ENCODE peak calls at places on chromosomes 1 and 21, in seven cellular contexts. One of them, this sample, is unnamed.

GRCh38 chr1:64934115-64934880 is 32.1 kb downstream of the JAK1 start:
- DNase-seq in ELR: peak
- DNase-seq in A172: peak
- DNase-seq in stimulated activated naive CD4-positive, alpha-beta T cell: no peak
- DNase-seq in OCI-LY7: no peak
- DNase-seq in pancreas: no peak
- DNase-seq in GF-D8: no peak
- DNase-seq in this sample: no peak

GRCh38 chr1:16617101-16617727 is 3.9 kb upstream of the NBPF1 start:
- DNase-seq in OCI-LY7: no peak
- DNase-seq in GF-D8: no peak
- DNase-seq in stimulated activated naive CD4-positive, alpha-beta T cell: no peak
- DNase-seq in A172: no peak
- DNase-seq in ELR: no peak
- DNase-seq in pancreas: peak
- DNase-seq in this sample: no peak

GRCh38 chr1:232074265-232074664 is 447.7 kb downstream of the DISC1 start:
- DNase-seq in GF-D8: no peak
- DNase-seq in ELR: no peak
- DNase-seq in OCI-LY7: no peak
- DNase-seq in pancreas: no peak
- DNase-seq in stimulated activated naive CD4-positive, alpha-beta T cell: no peak
- DNase-seq in A172: no peak
- DNase-seq in this sample: no peak

GRCh38 chr1:193438771-193439170 is 252.4 kb upstream of the B3GALT2 start:
- DNase-seq in GF-D8: no peak
- DNase-seq in OCI-LY7: no peak
- DNase-seq in pancreas: no peak
- DNase-seq in A172: no peak
- DNase-seq in stimulated activated naive CD4-positive, alpha-beta T cell: no peak
- DNase-seq in ELR: no peak
- DNase-seq in this sample: no peak

GRCh38 chr1:246679211-246680177 is 44.7 kb upstream of the SCCPDH start:
- DNase-seq in pancreas: no peak
- DNase-seq in ELR: no peak
- DNase-seq in GF-D8: no peak
- DNase-seq in OCI-LY7: no peak
- DNase-seq in A172: no peak
- DNase-seq in stimulated activated naive CD4-positive, alpha-beta T cell: no peak
- DNase-seq in this sample: no peak

GRCh38 chr1:154689063-154689462 is 81.1 kb upstream of the ADAR start:
- DNase-seq in ELR: no peak
- DNase-seq in stimulated activated naive CD4-positive, alpha-beta T cell: no peak
- DNase-seq in OCI-LY7: no peak
- DNase-seq in pancreas: no peak
- DNase-seq in GF-D8: no peak
- DNase-seq in A172: no peak
- DNase-seq in this sample: no peak

GRCh38 chr1:56438901-56439551 is 140.3 kb downstream of the PLPP3 start:
- DNase-seq in GF-D8: no peak
- DNase-seq in OCI-LY7: no peak
- DNase-seq in A172: no peak
- DNase-seq in pancreas: no peak
- DNase-seq in stimulated activated naive CD4-positive, alpha-beta T cell: no peak
- DNase-seq in ELR: no peak
- DNase-seq in this sample: no peak

GRCh38 chr1:178371236-178371635 is 125.5 kb downstream of the CLEC20A start:
- DNase-seq in ELR: peak
- DNase-seq in stimulated activated naive CD4-positive, alpha-beta T cell: no peak
- DNase-seq in A172: peak
- DNase-seq in pancreas: no peak
- DNase-seq in OCI-LY7: no peak
- DNase-seq in GF-D8: no peak
- DNase-seq in this sample: no peak

GRCh38 chr1:54312874-54313316 is 93.3 kb downstream of the SSBP3 start:
- DNase-seq in stimulated activated naive CD4-positive, alpha-beta T cell: no peak
- DNase-seq in pancreas: no peak
- DNase-seq in A172: peak
- DNase-seq in ELR: peak
- DNase-seq in OCI-LY7: no peak
- DNase-seq in GF-D8: no peak
- DNase-seq in this sample: no peak

GRCh38 chr1:93964777-93965200 is 55.6 kb upstream of the GCLM start:
- DNase-seq in ELR: peak
- DNase-seq in pancreas: no peak
- DNase-seq in GF-D8: no peak
- DNase-seq in stimulated activated naive CD4-positive, alpha-beta T cell: no peak
- DNase-seq in OCI-LY7: no peak
- DNase-seq in A172: peak
- DNase-seq in this sample: no peak

GRCh38 chr1:185603158-185603557 is 131.0 kb upstream of the HMCN1 start:
- DNase-seq in stimulated activated naive CD4-positive, alpha-beta T cell: no peak
- DNase-seq in GF-D8: no peak
- DNase-seq in pancreas: no peak
- DNase-seq in ELR: no peak
- DNase-seq in OCI-LY7: peak
- DNase-seq in A172: no peak
- DNase-seq in this sample: no peak

GRCh38 chr1:155015527-155016230 is 13.1 kb downstream of the ZBTB7B start:
- DNase-seq in ELR: no peak
- DNase-seq in pancreas: no peak
- DNase-seq in A172: no peak
- DNase-seq in OCI-LY7: no peak
- DNase-seq in GF-D8: no peak
- DNase-seq in stimulated activated naive CD4-positive, alpha-beta T cell: peak
- DNase-seq in this sample: no peak

GRCh38 chr1:41713141-41713540 is 205.6 kb downstream of the HIVEP3 start:
- DNase-seq in A172: no peak
- DNase-seq in GF-D8: no peak
- DNase-seq in OCI-LY7: no peak
- DNase-seq in stimulated activated naive CD4-positive, alpha-beta T cell: no peak
- DNase-seq in ELR: no peak
- DNase-seq in pancreas: no peak
- DNase-seq in this sample: no peak

GRCh38 chr1:30749691-30750583 is 7.6 kb downstream of the LAPTM5 start:
- DNase-seq in A172: no peak
- DNase-seq in OCI-LY7: peak
- DNase-seq in pancreas: no peak
- DNase-seq in ELR: no peak
- DNase-seq in GF-D8: no peak
- DNase-seq in stimulated activated naive CD4-positive, alpha-beta T cell: peak
- DNase-seq in this sample: peak

GRCh38 chr21:41325138-41325537 is 8.5 kb downstream of the FAM3B start:
- DNase-seq in A172: no peak
- DNase-seq in ELR: no peak
- DNase-seq in pancreas: no peak
- DNase-seq in GF-D8: no peak
- DNase-seq in stimulated activated naive CD4-positive, alpha-beta T cell: no peak
- DNase-seq in OCI-LY7: no peak
- DNase-seq in this sample: no peak

GRCh38 chr21:17472592-17473271 is 40.1 kb upstream of the CXADR start:
- DNase-seq in OCI-LY7: no peak
- DNase-seq in GF-D8: no peak
- DNase-seq in ELR: no peak
- DNase-seq in pancreas: no peak
- DNase-seq in A172: no peak
- DNase-seq in stimulated activated naive CD4-positive, alpha-beta T cell: no peak
- DNase-seq in this sample: peak

GRCh38 chr1:70675737-70676156 is 264.7 kb downstream of the CTH start:
- DNase-seq in OCI-LY7: peak
- DNase-seq in pancreas: no peak
- DNase-seq in stimulated activated naive CD4-positive, alpha-beta T cell: no peak
- DNase-seq in GF-D8: no peak
- DNase-seq in A172: no peak
- DNase-seq in ELR: no peak
- DNase-seq in this sample: no peak

GRCh38 chr1:93079685-93080141 is 630 bp downstream of the MTF2 start:
- DNase-seq in OCI-LY7: peak
- DNase-seq in pancreas: no peak
- DNase-seq in ELR: peak
- DNase-seq in GF-D8: peak
- DNase-seq in stimulated activated naive CD4-positive, alpha-beta T cell: no peak
- DNase-seq in A172: no peak
- DNase-seq in this sample: peak

GRCh38 chr1:9453375-9454093 is 85.7 kb upstream of the SLC25A33 start:
- DNase-seq in pancreas: no peak
- DNase-seq in GF-D8: no peak
- DNase-seq in ELR: no peak
- DNase-seq in stimulated activated naive CD4-positive, alpha-beta T cell: no peak
- DNase-seq in A172: no peak
- DNase-seq in OCI-LY7: no peak
- DNase-seq in this sample: no peak